ENCODE peak calls at places on chromosomes 11 and 22, in four cellular contexts. R is NCI-H526 treated with DMSO at 0.1 percent for 48 hours; I is activated naive CD4-positive, alpha-beta T cell treated with anti-CD3 and anti-CD28 coated beads, Interleukin-2, amount 50 U/mL, for 72 hours; W is fibroblast of gingiva. F is an unnamed sample.

GRCh38 chr11:32821517-32821916 is 8.2 kb upstream of the PRRG4 start:
- DNase-seq in I (no peak), R (peak), W (no peak), F (no peak)

GRCh38 chr11:128709402-128709801 is 15.5 kb downstream of the FLI1 start:
- DNase-seq in R (no peak), I (no peak), W (peak), F (no peak)

GRCh38 chr11:102341844-102342318 is 5.1 kb upstream of the BIRC2 start:
- DNase-seq in R (peak), W (peak), I (peak), F (peak)

GRCh38 chr11:9701799-9702198 is 37.9 kb downstream of the SWAP70 start:
- DNase-seq in R (no peak), I (no peak), W (no peak), F (no peak)

GRCh38 chr11:36361901-36362391 is 65.9 kb downstream of the PRR5L start:
- DNase-seq in W (peak), R (no peak), I (no peak), F (no peak)

GRCh38 chr22:41094036-41094435 is 1.6 kb downstream of the EP300 start:
- DNase-seq in W (peak), I (no peak), R (peak), F (no peak)

GRCh38 chr11:73467505-73467904 is 91.3 kb downstream of the RELT start:
- DNase-seq in R (no peak), I (no peak), W (no peak), F (no peak)

GRCh38 chr11:92227954-92228935 is 3.6 kb downstream of the FAT3 start:
- DNase-seq in I (no peak), W (no peak), R (peak), F (no peak)

GRCh38 chr11:4891996-4892640 is 10.4 kb downstream of the OR51T1 start:
- DNase-seq in I (no peak), R (no peak), W (peak), F (no peak)

GRCh38 chr11:117723625-117724024 is 73.4 kb downstream of the DSCAML1 start:
- DNase-seq in I (no peak), W (no peak), R (peak), F (no peak)

GRCh38 chr22:44451016-44451415 is 47.0 kb downstream of the RTL6 start:
- DNase-seq in W (no peak), I (peak), R (no peak), F (no peak)

GRCh38 chr11:69244286-69244685 is 49.7 kb upstream of the MYEOV start:
- DNase-seq in W (no peak), I (peak), R (no peak), F (no peak)

GRCh38 chr11:69509381-69509780 is 27.9 kb downstream of the LINC01488 start:
- DNase-seq in W (no peak), R (no peak), I (no peak), F (no peak)

GRCh38 chr22:40512426-40513136 is 123.9 kb downstream of the MRTFA start:
- DNase-seq in R (no peak), I (no peak), W (peak), F (no peak)

GRCh38 chr11:65290448-65291165 is 24.1 kb upstream of the CDC42EP2 start:
- DNase-seq in I (no peak), W (peak), R (no peak), F (no peak)

GRCh38 chr11:19283998-19284397 is 43.3 kb upstream of the E2F8 start:
- DNase-seq in R (no peak), W (no peak), I (no peak), F (no peak)

GRCh38 chr11:2944530-2944929 is 15.3 kb upstream of the PHLDA2 start:
- DNase-seq in W (no peak), I (peak), R (no peak), F (no peak)

GRCh38 chr11:107608809-107609208 is 17.9 kb downstream of the ELMOD1 start:
- DNase-seq in W (no peak), I (no peak), R (no peak), F (no peak)

GRCh38 chr11:63443714-63444113 is 47.3 kb downstream of the PLAAT5 start:
- DNase-seq in I (no peak), R (no peak), W (no peak), F (no peak)

GRCh38 chr11:93476796-93477195 is 66.4 kb downstream of the SMCO4 start:
- DNase-seq in W (peak), I (no peak), R (peak), F (no peak)

GRCh38 chr11:107947904-107948303 is 19.7 kb downstream of the RAB39A start:
- DNase-seq in I (no peak), W (no peak), R (no peak), F (no peak)

GRCh38 chr11:1876361-1877063 is 15.2 kb downstream of the PRR33 start:
- DNase-seq in I (no peak), R (no peak), W (no peak), F (no peak)

GRCh38 chr11:107834995-107835394 is 23.6 kb downstream of the SLC35F2 start:
- DNase-seq in W (no peak), I (no peak), R (no peak), F (no peak)

GRCh38 chr22:33747576-33748180 is 172.6 kb downstream of the LARGE1 start:
- DNase-seq in I (no peak), W (no peak), R (no peak), F (no peak)